ENCODE peak calls at places on chromosomes 2 and 18, in six cellular contexts. One of them, this sample, is unnamed. For H3K4me1, the result is how much of the 10 kb centered on the place peaks cover.

GRCh38 chr18:78697446-78697845 is 282.2 kb upstream of the SALL3 start:
- DNase-seq in BE2C: no peak
- DNase-seq in PC-3: no peak
- DNase-seq in fibroblast of lung: no peak
- DNase-seq in CD8-positive, alpha-beta T cell: no peak
- DNase-seq in DND-41: no peak
- DNase-seq in this sample: no peak

GRCh38 chr2:183037281-183037659 is 987 bp downstream of the NCKAP1 start:
- DNase-seq in BE2C: no peak
- DNase-seq in PC-3: peak
- DNase-seq in fibroblast of lung: peak
- DNase-seq in CD8-positive, alpha-beta T cell: no peak
- DNase-seq in DND-41: no peak
- DNase-seq in this sample: no peak

GRCh38 chr2:240232264-240232915 is 91.9 kb upstream of the OTOS start:
- DNase-seq in BE2C: no peak
- DNase-seq in PC-3: no peak
- DNase-seq in fibroblast of lung: no peak
- DNase-seq in CD8-positive, alpha-beta T cell: no peak
- DNase-seq in DND-41: no peak
- DNase-seq in this sample: no peak

GRCh38 chr2:207133862-207134519 is 31.8 kb downstream of the KLF7 start:
- DNase-seq in BE2C: no peak
- DNase-seq in PC-3: peak
- DNase-seq in fibroblast of lung: peak
- DNase-seq in CD8-positive, alpha-beta T cell: no peak
- DNase-seq in DND-41: no peak
- DNase-seq in this sample: no peak

GRCh38 chr18:9337875-9338274 is 3.3 kb downstream of the TWSG1 start:
- DNase-seq in BE2C: no peak
- DNase-seq in PC-3: peak
- DNase-seq in fibroblast of lung: peak
- DNase-seq in CD8-positive, alpha-beta T cell: no peak
- DNase-seq in DND-41: no peak
- DNase-seq in this sample: no peak

GRCh38 chr2:181138816-181139215 is 158.4 kb downstream of the UBE2E3 start:
- DNase-seq in BE2C: no peak
- DNase-seq in PC-3: peak
- DNase-seq in fibroblast of lung: peak
- DNase-seq in CD8-positive, alpha-beta T cell: no peak
- DNase-seq in DND-41: no peak
- DNase-seq in this sample: no peak

GRCh38 chr2:102106133-102106556 is 36.4 kb upstream of the IL1R1 start:
- DNase-seq in BE2C: no peak
- DNase-seq in PC-3: peak
- DNase-seq in fibroblast of lung: peak
- DNase-seq in CD8-positive, alpha-beta T cell: no peak
- DNase-seq in DND-41: no peak
- DNase-seq in this sample: no peak

GRCh38 chr2:189236066-189236465 is 56.5 kb upstream of the COL5A2 start:
- DNase-seq in BE2C: no peak
- DNase-seq in PC-3: peak
- DNase-seq in fibroblast of lung: peak
- DNase-seq in CD8-positive, alpha-beta T cell: no peak
- DNase-seq in DND-41: no peak
- DNase-seq in this sample: no peak

GRCh38 chr2:132593171-132593570 is 76.8 kb downstream of the LYPD1 start:
- DNase-seq in BE2C: no peak
- DNase-seq in PC-3: no peak
- DNase-seq in fibroblast of lung: no peak
- DNase-seq in CD8-positive, alpha-beta T cell: no peak
- DNase-seq in DND-41: no peak
- DNase-seq in this sample: no peak

GRCh38 chr18:3405713-3406112 is 44.3 kb upstream of the TGIF1 start:
- DNase-seq in BE2C: no peak
- DNase-seq in PC-3: no peak
- DNase-seq in fibroblast of lung: no peak
- DNase-seq in CD8-positive, alpha-beta T cell: no peak
- DNase-seq in DND-41: no peak
- DNase-seq in this sample: peak

GRCh38 chr2:100470898-100471514 is 724 bp downstream of the NMS start:
- DNase-seq in BE2C: no peak
- DNase-seq in PC-3: no peak
- DNase-seq in fibroblast of lung: peak
- DNase-seq in CD8-positive, alpha-beta T cell: no peak
- DNase-seq in DND-41: peak
- DNase-seq in this sample: no peak

GRCh38 chr2:170212625-170213280 is 34.8 kb downstream of the MYO3B start:
- DNase-seq in BE2C: no peak
- DNase-seq in PC-3: no peak
- DNase-seq in fibroblast of lung: no peak
- DNase-seq in CD8-positive, alpha-beta T cell: no peak
- DNase-seq in DND-41: no peak
- DNase-seq in this sample: no peak

GRCh38 chr2:239464166-239465016 is 63.6 kb upstream of the HDAC4 start:
- DNase-seq in BE2C: no peak
- DNase-seq in PC-3: no peak
- DNase-seq in fibroblast of lung: no peak
- DNase-seq in CD8-positive, alpha-beta T cell: no peak
- DNase-seq in DND-41: no peak
- DNase-seq in this sample: no peak

GRCh38 chr2:88212251-88212790 is 42.2 kb downstream of the THNSL2 start:
- DNase-seq in BE2C: no peak
- DNase-seq in PC-3: peak
- DNase-seq in fibroblast of lung: peak
- DNase-seq in CD8-positive, alpha-beta T cell: no peak
- DNase-seq in DND-41: peak
- DNase-seq in this sample: no peak

GRCh38 chr18:45355944-45356520 is 259.2 kb upstream of the SLC14A2 start:
- DNase-seq in BE2C: no peak
- DNase-seq in PC-3: no peak
- DNase-seq in fibroblast of lung: no peak
- DNase-seq in CD8-positive, alpha-beta T cell: no peak
- DNase-seq in DND-41: no peak
- DNase-seq in this sample: no peak

GRCh38 chr2:99421469-99421868 is 68.3 kb downstream of the REV1 start:
- DNase-seq in BE2C: no peak
- DNase-seq in PC-3: no peak
- DNase-seq in fibroblast of lung: peak
- DNase-seq in CD8-positive, alpha-beta T cell: no peak
- DNase-seq in DND-41: no peak
- DNase-seq in this sample: no peak

GRCh38 chr2:127130421-127130820 is 23.5 kb upstream of the BIN1 start:
- DNase-seq in BE2C: no peak
- DNase-seq in PC-3: no peak
- DNase-seq in fibroblast of lung: no peak
- DNase-seq in CD8-positive, alpha-beta T cell: no peak
- DNase-seq in DND-41: no peak
- DNase-seq in this sample: no peak

GRCh38 chr2:60679059-60679780 is 76.8 kb upstream of the PAPOLG start:
- DNase-seq in BE2C: no peak
- DNase-seq in PC-3: no peak
- DNase-seq in fibroblast of lung: no peak
- DNase-seq in CD8-positive, alpha-beta T cell: no peak
- DNase-seq in DND-41: no peak
- DNase-seq in this sample: no peak

GRCh38 chr2:19888831-19889230 is 13.0 kb downstream of the TTC32 start:
- DNase-seq in BE2C: no peak
- DNase-seq in PC-3: no peak
- DNase-seq in fibroblast of lung: no peak
- DNase-seq in CD8-positive, alpha-beta T cell: no peak
- DNase-seq in DND-41: no peak
- DNase-seq in this sample: no peak

GRCh38 chr2:183610724-183611123 is 486.5 kb downstream of the NUP35 start:
- DNase-seq in BE2C: no peak
- DNase-seq in PC-3: no peak
- DNase-seq in fibroblast of lung: no peak
- DNase-seq in CD8-positive, alpha-beta T cell: no peak
- DNase-seq in DND-41: no peak
- DNase-seq in this sample: no peak

GRCh38 chr2:141317986-141318385 is 812.8 kb downstream of the LRP1B start:
- DNase-seq in BE2C: no peak
- DNase-seq in PC-3: peak
- DNase-seq in fibroblast of lung: peak
- DNase-seq in CD8-positive, alpha-beta T cell: no peak
- DNase-seq in DND-41: no peak
- DNase-seq in this sample: no peak

GRCh38 chr2:57180042-57180567 is 866.5 kb upstream of the VRK2 start:
- DNase-seq in BE2C: no peak
- DNase-seq in PC-3: peak
- DNase-seq in fibroblast of lung: peak
- DNase-seq in CD8-positive, alpha-beta T cell: no peak
- DNase-seq in DND-41: no peak
- DNase-seq in this sample: no peak

GRCh38 chr2:54531558-54531957 is 75.4 kb downstream of the SPTBN1 start:
- DNase-seq in BE2C: no peak
- DNase-seq in PC-3: peak
- DNase-seq in fibroblast of lung: peak
- DNase-seq in CD8-positive, alpha-beta T cell: no peak
- DNase-seq in DND-41: no peak
- DNase-seq in this sample: no peak

GRCh38 chr2:28361991-28362710 is 30.5 kb upstream of the FOSL2 start:
- DNase-seq in BE2C: no peak
- DNase-seq in PC-3: no peak
- DNase-seq in fibroblast of lung: no peak
- DNase-seq in CD8-positive, alpha-beta T cell: no peak
- DNase-seq in DND-41: no peak
- DNase-seq in this sample: no peak
- H3K4me1 ChIP-seq in BE2C: under half
- H3K4me1 ChIP-seq in PC-3: under half
- H3K4me1 ChIP-seq in fibroblast of lung: under half
- H3K4me1 ChIP-seq in CD8-positive, alpha-beta T cell: half or more
- H3K4me1 ChIP-seq in DND-41: half or more
- H3K4me1 ChIP-seq in this sample: half or more

GRCh38 chr18:6561893-6562292 is 147.2 kb upstream of the L3MBTL4 start:
- DNase-seq in BE2C: no peak
- DNase-seq in PC-3: no peak
- DNase-seq in fibroblast of lung: peak
- DNase-seq in CD8-positive, alpha-beta T cell: no peak
- DNase-seq in DND-41: no peak
- DNase-seq in this sample: no peak

GRCh38 chr18:6569813-6570212 is 155.1 kb upstream of the L3MBTL4 start:
- DNase-seq in BE2C: no peak
- DNase-seq in PC-3: peak
- DNase-seq in fibroblast of lung: no peak
- DNase-seq in CD8-positive, alpha-beta T cell: no peak
- DNase-seq in DND-41: no peak
- DNase-seq in this sample: no peak

GRCh38 chr18:6561029-6561861 is 146.5 kb upstream of the L3MBTL4 start:
- DNase-seq in BE2C: no peak
- DNase-seq in PC-3: peak
- DNase-seq in fibroblast of lung: peak
- DNase-seq in CD8-positive, alpha-beta T cell: no peak
- DNase-seq in DND-41: no peak
- DNase-seq in this sample: no peak

GRCh38 chr18:6566338-6566911 is 151.7 kb upstream of the L3MBTL4 start:
- DNase-seq in BE2C: no peak
- DNase-seq in PC-3: peak
- DNase-seq in fibroblast of lung: no peak
- DNase-seq in CD8-positive, alpha-beta T cell: no peak
- DNase-seq in DND-41: no peak
- DNase-seq in this sample: no peak

GRCh38 chr18:6565336-6566081 is 150.8 kb upstream of the L3MBTL4 start:
- DNase-seq in BE2C: no peak
- DNase-seq in PC-3: no peak
- DNase-seq in fibroblast of lung: no peak
- DNase-seq in CD8-positive, alpha-beta T cell: no peak
- DNase-seq in DND-41: no peak
- DNase-seq in this sample: no peak
- H3K4me1 ChIP-seq in BE2C: under half
- H3K4me1 ChIP-seq in PC-3: under half
- H3K4me1 ChIP-seq in fibroblast of lung: under half
- H3K4me1 ChIP-seq in CD8-positive, alpha-beta T cell: under half
- H3K4me1 ChIP-seq in DND-41: under half
- H3K4me1 ChIP-seq in this sample: under half

GRCh38 chr2:85244798-85245197 is 83.0 kb downstream of the TGOLN2 start:
- DNase-seq in BE2C: no peak
- DNase-seq in PC-3: no peak
- DNase-seq in fibroblast of lung: no peak
- DNase-seq in CD8-positive, alpha-beta T cell: no peak
- DNase-seq in DND-41: no peak
- DNase-seq in this sample: no peak

GRCh38 chr2:85247591-85247990 is 80.2 kb downstream of the TGOLN2 start:
- DNase-seq in BE2C: no peak
- DNase-seq in PC-3: no peak
- DNase-seq in fibroblast of lung: no peak
- DNase-seq in CD8-positive, alpha-beta T cell: no peak
- DNase-seq in DND-41: no peak
- DNase-seq in this sample: no peak

GRCh38 chr2:85246348-85246747 is 81.4 kb downstream of the TGOLN2 start:
- DNase-seq in BE2C: no peak
- DNase-seq in PC-3: no peak
- DNase-seq in fibroblast of lung: no peak
- DNase-seq in CD8-positive, alpha-beta T cell: no peak
- DNase-seq in DND-41: no peak
- DNase-seq in this sample: no peak

GRCh38 chr2:85243101-85244072 is 84.4 kb downstream of the TGOLN2 start:
- DNase-seq in BE2C: peak
- DNase-seq in PC-3: peak
- DNase-seq in fibroblast of lung: peak
- DNase-seq in CD8-positive, alpha-beta T cell: no peak
- DNase-seq in DND-41: peak
- DNase-seq in this sample: no peak

DNA sequence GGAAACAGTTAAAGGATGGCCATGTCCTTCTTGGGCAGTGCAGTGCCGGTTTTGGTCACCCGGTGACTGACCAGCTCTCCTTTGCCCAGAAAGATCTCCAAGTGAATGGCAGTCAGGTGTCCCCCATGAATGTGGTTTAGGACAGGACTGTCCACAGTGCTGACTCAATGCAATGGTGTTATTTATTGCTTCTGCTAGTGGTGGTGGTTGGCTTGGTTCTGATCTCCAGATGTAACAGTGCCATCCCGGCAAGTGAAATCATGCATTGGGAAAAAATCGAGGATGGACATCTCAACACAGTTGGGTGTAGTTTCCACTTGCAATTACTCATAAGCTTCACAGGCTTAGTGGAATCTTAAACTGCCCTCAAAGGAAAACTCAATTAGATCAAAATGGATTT is 81.9 kb downstream of the TGOLN2 start:
- DNase-seq in BE2C: no peak
- DNase-seq in PC-3: no peak
- DNase-seq in fibroblast of lung: no peak
- DNase-seq in CD8-positive, alpha-beta T cell: no peak
- DNase-seq in DND-41: no peak
- DNase-seq in this sample: no peak
- H3K4me1 ChIP-seq in BE2C: under half
- H3K4me1 ChIP-seq in PC-3: under half
- H3K4me1 ChIP-seq in fibroblast of lung: under half
- H3K4me1 ChIP-seq in CD8-positive, alpha-beta T cell: under half
- H3K4me1 ChIP-seq in DND-41: under half
- H3K4me1 ChIP-seq in this sample: under half

GRCh38 chr2:177184606-177185005 is 28.0 kb upstream of the HNRNPA3 start:
- DNase-seq in BE2C: no peak
- DNase-seq in PC-3: no peak
- DNase-seq in fibroblast of lung: no peak
- DNase-seq in CD8-positive, alpha-beta T cell: no peak
- DNase-seq in DND-41: no peak
- DNase-seq in this sample: no peak
- H3K4me1 ChIP-seq in BE2C: under half
- H3K4me1 ChIP-seq in PC-3: under half
- H3K4me1 ChIP-seq in fibroblast of lung: under half
- H3K4me1 ChIP-seq in CD8-positive, alpha-beta T cell: under half
- H3K4me1 ChIP-seq in DND-41: under half
- H3K4me1 ChIP-seq in this sample: under half